ENCODE peak calls at places on chromosomes 16 and 17, in seven cellular contexts. N is pancreas, M is OCI-LY7, T is prostate gland, K is SJSA1, C is upper lobe of left lung, P is mammary epithelial cell. Q is an unnamed sample.
A peak's percentile ranks its signal among the peaks of the same experiment; 100 is the strongest.

GRCh38 chr17:74769856-74770497 is 6.2 kb downstream of the NAT9 start:
- DNase-seq in K (no peak), N (peak; percentile 39), C (no peak), M (no peak), P (no peak), T (no peak), Q (peak; percentile 79)

GRCh38 chr16:57676624-57677085 is 8.5 kb downstream of the ADGRG3 start:
- DNase-seq in C (no peak), N (no peak), M (no peak), P (no peak), K (no peak), T (no peak), Q (no peak)

GRCh38 chr17:55690105-55690508 is 32.6 kb downstream of the TMEM100 start:
- DNase-seq in M (peak; percentile 66), K (no peak), N (no peak), T (no peak), C (no peak), P (no peak), Q (no peak)

GRCh38 chr17:17363638-17364337 is 60.6 kb downstream of the NT5M start:
- DNase-seq in K (no peak), M (peak; percentile 24), C (peak; percentile 85), P (no peak), T (no peak), N (no peak), Q (no peak)

GRCh38 chr16:65202461-65202860 is 80.6 kb upstream of the CDH11 start:
- DNase-seq in C (no peak), N (no peak), K (no peak), T (no peak), M (no peak), P (no peak), Q (no peak)

GRCh38 chr16:86579268-86580062 is 1.1 kb downstream of the FOXL1 start:
- DNase-seq in T (no peak), P (no peak), M (no peak), K (peak; percentile 63), C (no peak), N (no peak), Q (no peak)

GRCh38 chr17:47221154-47221553 is 12.0 kb downstream of the MYL4 start:
- DNase-seq in T (no peak), M (no peak), N (no peak), C (no peak), P (no peak), K (no peak), Q (no peak)

GRCh38 chr17:83079340-83079747 is at the start of gene METRNL:
- DNase-seq in C (peak; percentile 81), N (peak; percentile 66), P (peak; percentile 37), M (peak; percentile 83), K (no peak), T (peak; percentile 68), Q (peak; percentile 83)

GRCh38 chr16:1214693-1215092 is 10.4 kb downstream of the TPSG1 start:
- DNase-seq in M (no peak), T (no peak), N (no peak), K (no peak), P (no peak), C (no peak), Q (no peak)

GRCh38 chr16:10836174-10836853 is 17.7 kb upstream of the TVP23A start:
- DNase-seq in N (no peak), P (no peak), C (no peak), T (no peak), M (no peak), K (no peak), Q (no peak)

GRCh38 chr17:73870035-73870434 is 225.8 kb upstream of the SDK2 start:
- DNase-seq in K (no peak), P (no peak), N (no peak), T (no peak), M (no peak), C (no peak), Q (no peak)

GRCh38 chr17:63395075-63395815 is 50.9 kb downstream of the CYB561 start:
- DNase-seq in K (no peak), M (no peak), P (no peak), C (no peak), T (no peak), N (no peak), Q (no peak)

GRCh38 chr17:19292377-19292711 is 55.2 kb downstream of the EPN2 start:
- DNase-seq in C (no peak), P (no peak), K (no peak), M (no peak), N (no peak), T (no peak), Q (no peak)

GRCh38 chr16:17921357-17921978 is 415.1 kb downstream of the NPIPA8 start:
- DNase-seq in M (peak; percentile 51), T (peak; percentile 26), C (peak; percentile 34), K (peak; percentile 22), N (peak; percentile 5), P (peak; percentile 21), Q (no peak)

GRCh38 chr17:60902399-60902798 is 224.7 kb downstream of the BCAS3 start:
- DNase-seq in K (peak; percentile 60), P (no peak), C (no peak), T (no peak), M (no peak), N (no peak), Q (no peak)

GRCh38 chr16:1817276-1817589 is 9.4 kb downstream of the HAGH start:
- DNase-seq in M (no peak), P (no peak), N (no peak), C (no peak), K (no peak), T (no peak), Q (no peak)

GRCh38 chr16:59605706-59606105 is 871.6 kb upstream of the GOT2 start:
- DNase-seq in C (no peak), T (no peak), K (no peak), P (peak; percentile 67), N (no peak), M (no peak), Q (no peak)

GRCh38 chr17:21676281-21677111 is 15.8 kb upstream of the KCNJ18 start:
- DNase-seq in P (no peak), K (no peak), C (no peak), M (no peak), N (no peak), T (peak; percentile 22), Q (no peak)
- H3K9me3 ChIP-seq in P (peaks cover 44% of the 10 kb centered on the region), K (no peaks in the 10 kb centered on the region), C (no peaks in the 10 kb centered on the region), M (no peaks in the 10 kb centered on the region), N (no peaks in the 10 kb centered on the region), T (no peaks in the 10 kb centered on the region), Q (no peaks in the 10 kb centered on the region)

GRCh38 chr16:62475573-62475972 is 439.3 kb upstream of the CDH8 start:
- DNase-seq in P (no peak), K (no peak), T (no peak), N (no peak), C (no peak), M (no peak), Q (no peak)
- H3K9me3 ChIP-seq in P (peaks cover 24% of the 10 kb centered on the region), K (peaks cover 10% of the 10 kb centered on the region), T (no peaks in the 10 kb centered on the region), N (no peaks in the 10 kb centered on the region), C (peaks cover 6% of the 10 kb centered on the region), M (no peaks in the 10 kb centered on the region), Q (peaks cover 4% of the 10 kb centered on the region)

DNA sequence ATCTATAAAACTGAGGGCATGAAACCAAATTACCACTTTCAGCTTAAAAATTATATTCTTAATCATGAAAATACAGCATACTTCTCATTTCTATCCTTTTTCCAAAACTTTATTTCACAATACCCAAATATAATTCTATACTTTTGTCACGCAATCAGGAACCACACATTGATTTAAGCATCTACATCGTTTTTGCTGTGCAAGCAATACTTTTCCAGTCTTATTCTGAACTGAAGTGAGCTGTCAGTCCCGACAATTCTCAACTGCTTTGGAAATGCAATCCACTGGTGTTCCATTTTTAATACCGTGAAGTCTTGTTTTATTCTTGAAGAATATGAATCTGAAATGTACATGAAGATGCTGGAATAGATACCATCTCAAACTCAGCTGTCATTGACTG is 60.1 kb upstream of the NOL11 start:
- DNase-seq in N (no peak), M (no peak), P (no peak), C (no peak), T (no peak), K (no peak), Q (no peak)
- H3K9me3 ChIP-seq in N (no peaks in the 10 kb centered on the region), M (peaks cover 7% of the 10 kb centered on the region), P (no peaks in the 10 kb centered on the region), C (no peaks in the 10 kb centered on the region), T (no peaks in the 10 kb centered on the region), K (no peaks in the 10 kb centered on the region), Q (peaks cover 12% of the 10 kb centered on the region)

DNA sequence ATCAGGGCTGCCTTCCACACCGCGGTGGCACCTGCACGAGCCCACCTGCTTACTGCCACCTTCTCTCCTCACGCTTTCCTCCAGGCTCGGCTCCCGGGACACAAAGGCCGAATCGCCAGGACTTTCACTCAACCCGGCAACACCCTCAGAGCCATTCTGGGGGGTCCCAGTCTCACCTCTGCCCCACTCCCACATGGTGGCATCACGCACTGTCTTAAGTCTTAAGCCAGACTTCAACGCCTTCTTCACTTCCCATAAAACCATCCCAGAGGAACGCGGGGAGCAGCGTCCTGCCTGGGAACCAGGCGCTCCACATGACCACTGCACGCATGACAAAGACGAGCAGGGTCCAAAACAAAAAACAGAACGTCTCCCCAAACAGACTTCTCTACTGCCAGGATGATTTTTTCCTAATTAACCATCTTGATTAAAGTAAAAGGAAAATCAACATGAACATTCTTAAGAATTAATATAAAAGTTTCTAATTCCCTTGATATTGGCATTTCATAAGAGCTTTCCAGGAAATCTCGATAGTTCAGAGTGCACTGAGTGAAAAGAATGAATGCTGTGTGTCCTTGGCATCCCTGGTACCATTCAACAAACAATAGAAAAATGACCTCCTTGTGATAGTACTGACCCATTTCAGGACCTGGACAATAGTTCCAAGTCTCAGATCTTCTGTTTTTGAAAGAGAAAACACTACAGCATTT is 2.6 kb downstream of the CANT1 start:
- DNase-seq in P (no peak), N (no peak), T (no peak), C (no peak), M (no peak), K (no peak), Q (no peak)
- H3K9me3 ChIP-seq in P (no peaks in the 10 kb centered on the region), N (no peaks in the 10 kb centered on the region), T (no peaks in the 10 kb centered on the region), C (no peaks in the 10 kb centered on the region), M (no peaks in the 10 kb centered on the region), K (no peaks in the 10 kb centered on the region), Q (no peaks in the 10 kb centered on the region)

DNA sequence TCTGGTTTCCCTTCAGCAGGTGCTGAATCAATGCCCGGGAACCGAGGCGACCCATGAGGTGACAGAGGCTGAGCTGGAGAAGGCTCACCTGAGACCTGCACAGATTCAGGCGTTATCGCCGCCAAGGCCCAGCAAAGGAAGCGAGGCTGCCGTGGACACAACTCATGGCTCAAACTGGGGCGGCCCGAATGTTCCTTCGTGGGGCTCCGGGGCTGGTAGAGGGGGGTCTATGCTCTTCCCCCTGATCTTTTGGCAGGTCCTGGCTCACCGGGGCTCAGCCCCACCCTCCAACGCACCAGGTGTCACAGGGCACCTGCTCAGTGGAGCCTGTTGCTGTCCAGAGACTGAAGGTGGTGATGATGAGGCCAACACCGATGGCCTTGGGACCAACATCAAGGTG is 16.0 kb upstream of the ENPP7 start:
- DNase-seq in K (no peak), M (no peak), T (no peak), C (no peak), N (no peak), P (no peak), Q (no peak)
- H3K9me3 ChIP-seq in K (no peaks in the 10 kb centered on the region), M (peaks cover 7% of the 10 kb centered on the region), T (no peaks in the 10 kb centered on the region), C (no peaks in the 10 kb centered on the region), N (no peaks in the 10 kb centered on the region), P (no peaks in the 10 kb centered on the region), Q (no peaks in the 10 kb centered on the region)

DNA sequence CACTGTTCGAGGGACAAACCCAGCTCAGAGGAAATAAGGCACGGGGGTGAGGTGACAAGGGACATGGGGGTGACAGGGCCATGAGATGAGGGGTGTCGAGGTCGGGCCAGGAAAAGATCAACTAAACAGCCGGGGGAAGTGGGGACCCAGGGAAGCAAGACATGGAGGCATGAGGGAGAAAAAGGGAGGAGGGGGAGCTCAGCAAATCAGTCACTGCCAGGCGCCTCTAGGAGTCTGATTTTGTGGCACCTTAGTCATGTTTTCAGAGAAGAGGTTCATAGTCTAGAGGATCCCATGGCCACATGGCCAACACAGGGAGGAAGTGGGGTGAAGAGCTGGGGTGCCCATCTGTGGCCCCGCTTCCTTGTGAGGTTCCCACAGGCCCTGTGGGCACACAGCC is 814.5 kb downstream of the KCNJ18 start:
- DNase-seq in P (no peak), M (no peak), C (no peak), K (no peak), T (no peak), N (no peak), Q (no peak)
- H3K9me3 ChIP-seq in P (peaks cover 45% of the 10 kb centered on the region), M (no peaks in the 10 kb centered on the region), C (no peaks in the 10 kb centered on the region), K (no peaks in the 10 kb centered on the region), T (no peaks in the 10 kb centered on the region), N (no peaks in the 10 kb centered on the region), Q (peaks cover 66% of the 10 kb centered on the region)